ENCODE peak calls at places on chromosomes 3 and 15, in six cellular contexts. One of them, this sample, is unnamed.
A peak's percentile ranks its signal among the peaks of the same experiment; 100 is the strongest.

GRCh38 chr15:74642724-74643367 is 27.2 kb downstream of the CLK3 start:
- DNase-seq in GM12878: no peak
- DNase-seq in HCT116: no peak
- DNase-seq in SK-N-SH: no peak
- DNase-seq in HepG2: no peak
- DNase-seq in H1: no peak
- DNase-seq in this sample: peak; percentile 62

GRCh38 chr15:90487186-90487585 is 42.5 kb upstream of the CRTC3 start:
- DNase-seq in H1: no peak
- DNase-seq in GM12878: no peak
- DNase-seq in SK-N-SH: no peak
- DNase-seq in HCT116: no peak
- DNase-seq in HepG2: no peak
- DNase-seq in this sample: no peak

GRCh38 chr3:149599236-149599635 is 58.6 kb downstream of the WWTR1 start:
- DNase-seq in SK-N-SH: no peak
- DNase-seq in H1: no peak
- DNase-seq in HCT116: no peak
- DNase-seq in HepG2: peak; percentile 87
- DNase-seq in GM12878: no peak
- DNase-seq in this sample: no peak

GRCh38 chr3:127722104-127722784 is 49.5 kb downstream of the ABTB1 start:
- DNase-seq in H1: no peak
- DNase-seq in HepG2: no peak
- DNase-seq in HCT116: no peak
- DNase-seq in SK-N-SH: no peak
- DNase-seq in GM12878: no peak
- DNase-seq in this sample: peak; percentile 33

GRCh38 chr15:66172339-66172980 is 81.1 kb downstream of the MEGF11 start:
- DNase-seq in SK-N-SH: no peak
- DNase-seq in GM12878: no peak
- DNase-seq in H1: no peak
- DNase-seq in HepG2: no peak
- DNase-seq in HCT116: no peak
- DNase-seq in this sample: no peak

GRCh38 chr3:132399054-132399929 is 18.0 kb upstream of the DNAJC13 start:
- DNase-seq in H1: no peak
- DNase-seq in HepG2: peak; percentile 23
- DNase-seq in SK-N-SH: peak; percentile 76
- DNase-seq in GM12878: no peak
- DNase-seq in HCT116: peak; percentile 48
- DNase-seq in this sample: peak; percentile 82

GRCh38 chr3:127709320-127710060 is 36.7 kb downstream of the ABTB1 start:
- DNase-seq in H1: no peak
- DNase-seq in GM12878: no peak
- DNase-seq in SK-N-SH: no peak
- DNase-seq in HepG2: no peak
- DNase-seq in HCT116: no peak
- DNase-seq in this sample: no peak

GRCh38 chr15:48603922-48604321 is 41.6 kb downstream of the FBN1 start:
- DNase-seq in HepG2: no peak
- DNase-seq in GM12878: no peak
- DNase-seq in H1: no peak
- DNase-seq in HCT116: no peak
- DNase-seq in SK-N-SH: no peak
- DNase-seq in this sample: no peak

GRCh38 chr15:36885709-36886108 is 214.6 kb downstream of the MEIS2 start:
- DNase-seq in SK-N-SH: no peak
- DNase-seq in H1: no peak
- DNase-seq in HepG2: no peak
- DNase-seq in HCT116: no peak
- DNase-seq in GM12878: no peak
- DNase-seq in this sample: no peak

GRCh38 chr15:90887037-90887481 is 2.8 kb downstream of the FES start:
- DNase-seq in HCT116: no peak
- DNase-seq in SK-N-SH: no peak
- DNase-seq in H1: no peak
- DNase-seq in HepG2: no peak
- DNase-seq in GM12878: no peak
- DNase-seq in this sample: no peak

GRCh38 chr3:22129101-22129500 is 378.1 kb upstream of the ZNF385D start:
- DNase-seq in H1: no peak
- DNase-seq in SK-N-SH: no peak
- DNase-seq in GM12878: no peak
- DNase-seq in HCT116: no peak
- DNase-seq in HepG2: no peak
- DNase-seq in this sample: no peak

GRCh38 chr3:124882749-124883148 is 4.4 kb downstream of the ITGB5 start:
- DNase-seq in GM12878: no peak
- DNase-seq in H1: no peak
- DNase-seq in HepG2: no peak
- DNase-seq in SK-N-SH: no peak
- DNase-seq in HCT116: no peak
- DNase-seq in this sample: peak; percentile 42

GRCh38 chr3:124877617-124878016 is 9.5 kb downstream of the ITGB5 start:
- DNase-seq in SK-N-SH: no peak
- DNase-seq in HCT116: no peak
- DNase-seq in GM12878: no peak
- DNase-seq in HepG2: peak; percentile 41
- DNase-seq in H1: no peak
- DNase-seq in this sample: no peak

GRCh38 chr3:124878561-124879394 is 8.4 kb downstream of the ITGB5 start:
- DNase-seq in HepG2: peak; percentile 93
- DNase-seq in HCT116: peak; percentile 89
- DNase-seq in GM12878: no peak
- DNase-seq in H1: no peak
- DNase-seq in SK-N-SH: no peak
- DNase-seq in this sample: no peak

GRCh38 chr3:124881976-124882697 is 5.0 kb downstream of the ITGB5 start:
- DNase-seq in HepG2: no peak
- DNase-seq in GM12878: no peak
- DNase-seq in H1: no peak
- DNase-seq in SK-N-SH: no peak
- DNase-seq in HCT116: no peak
- DNase-seq in this sample: no peak

GRCh38 chr3:124879395-124879723 is 7.8 kb downstream of the ITGB5 start:
- DNase-seq in HCT116: no peak
- DNase-seq in H1: no peak
- DNase-seq in HepG2: no peak
- DNase-seq in SK-N-SH: no peak
- DNase-seq in GM12878: no peak
- DNase-seq in this sample: no peak
- H3K4me3 ChIP-seq in HCT116: peak overlapping the region; percentile 35
- H3K4me3 ChIP-seq in H1: no peak overlapping the region
- H3K4me3 ChIP-seq in HepG2: peak overlapping the region; percentile 9
- H3K4me3 ChIP-seq in SK-N-SH: no peak overlapping the region
- H3K4me3 ChIP-seq in GM12878: no peak overlapping the region
- H3K4me3 ChIP-seq in this sample: no peak overlapping the region

GRCh38 chr3:194768586-194768985 is 82.9 kb downstream of the FAM43A start:
- DNase-seq in HCT116: no peak
- DNase-seq in HepG2: no peak
- DNase-seq in H1: no peak
- DNase-seq in SK-N-SH: no peak
- DNase-seq in GM12878: no peak
- DNase-seq in this sample: no peak

GRCh38 chr3:194766845-194767244 is 81.2 kb downstream of the FAM43A start:
- DNase-seq in HepG2: no peak
- DNase-seq in GM12878: no peak
- DNase-seq in SK-N-SH: no peak
- DNase-seq in H1: no peak
- DNase-seq in HCT116: no peak
- DNase-seq in this sample: no peak

GRCh38 chr3:194767430-194768207 is 81.9 kb downstream of the FAM43A start:
- DNase-seq in HCT116: no peak
- DNase-seq in H1: no peak
- DNase-seq in SK-N-SH: no peak
- DNase-seq in HepG2: no peak
- DNase-seq in GM12878: no peak
- DNase-seq in this sample: no peak

GRCh38 chr3:194772241-194773000 is 86.7 kb downstream of the FAM43A start:
- DNase-seq in HCT116: no peak
- DNase-seq in H1: no peak
- DNase-seq in GM12878: no peak
- DNase-seq in HepG2: no peak
- DNase-seq in SK-N-SH: no peak
- DNase-seq in this sample: no peak

GRCh38 chr3:194769020-194769643 is 83.4 kb downstream of the FAM43A start:
- DNase-seq in HepG2: peak; percentile 92
- DNase-seq in SK-N-SH: peak; percentile 92
- DNase-seq in H1: peak; percentile 85
- DNase-seq in GM12878: peak; percentile 86
- DNase-seq in HCT116: peak; percentile 97
- DNase-seq in this sample: peak; percentile 99
- TF ChIP-seq POLR2AphosphoS5 in HepG2: no peak
- TF ChIP-seq POLR2AphosphoS5 in SK-N-SH: no peak
- TF ChIP-seq POLR2AphosphoS5 in H1: no peak
- TF ChIP-seq POLR2AphosphoS5 in GM12878: no peak
- TF ChIP-seq POLR2AphosphoS5 in HCT116: peak; percentile 83
- TF ChIP-seq POLR2AphosphoS5 in this sample: peak; percentile 71

DNA sequence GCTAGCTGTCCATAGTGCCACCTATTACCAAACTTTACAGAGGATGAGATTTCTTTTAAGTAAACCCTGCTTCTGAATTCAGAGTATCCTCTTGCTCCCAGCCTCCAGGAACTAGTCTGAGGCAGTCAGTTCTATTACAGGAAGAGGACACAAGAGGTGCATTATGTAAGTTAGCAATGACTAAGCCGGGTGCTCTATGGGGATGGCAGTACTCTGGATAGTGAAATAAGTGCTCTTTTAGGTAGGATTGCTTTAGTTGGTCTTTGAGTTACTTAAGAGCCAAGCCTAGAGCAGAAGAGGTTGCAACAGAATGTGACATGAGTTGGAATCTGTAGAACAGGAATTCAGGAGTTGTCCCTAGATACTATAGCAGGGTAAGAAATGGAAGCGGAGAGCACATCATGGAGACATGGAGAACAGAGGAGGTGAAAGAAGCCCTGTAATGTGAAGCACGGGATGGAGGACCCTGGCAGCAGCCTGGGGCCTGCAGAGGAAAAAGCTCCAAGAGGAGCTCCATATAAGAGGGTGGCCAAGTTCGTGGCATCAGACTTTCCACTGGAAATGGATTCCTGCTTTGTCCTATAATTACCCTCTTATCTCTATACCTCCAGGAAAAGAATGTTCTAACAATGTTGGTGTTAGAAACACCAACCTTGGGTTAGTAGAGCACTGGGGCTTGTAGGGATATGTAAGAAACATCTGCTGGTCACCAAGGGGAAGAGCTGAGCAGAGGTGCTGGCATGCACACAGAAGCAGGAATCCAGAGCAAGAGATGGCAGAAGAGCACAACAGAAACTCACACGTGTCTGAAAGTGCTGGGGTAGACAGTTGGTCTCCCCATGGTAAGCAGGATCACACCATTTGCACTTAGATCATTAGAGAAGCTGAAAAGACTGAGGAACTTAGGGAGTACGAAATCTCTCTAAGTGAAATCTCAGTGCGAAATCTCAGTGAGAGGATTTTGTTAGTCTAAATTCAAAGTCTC is 851.1 kb downstream of the FHIT start:
- DNase-seq in HCT116: no peak
- DNase-seq in H1: no peak
- DNase-seq in HepG2: no peak
- DNase-seq in SK-N-SH: no peak
- DNase-seq in GM12878: no peak
- DNase-seq in this sample: no peak
- H2AFZ ChIP-seq in HCT116: no peak overlapping the region
- H2AFZ ChIP-seq in H1: no peak overlapping the region
- H2AFZ ChIP-seq in HepG2: no peak overlapping the region
- H2AFZ ChIP-seq in SK-N-SH: no peak overlapping the region
- H2AFZ ChIP-seq in GM12878: no peak overlapping the region
- H2AFZ ChIP-seq in this sample: no peak overlapping the region

GRCh38 chr3:156552973-156553372 is 1.9 kb downstream of the SSR3 start:
- DNase-seq in GM12878: no peak
- DNase-seq in HepG2: no peak
- DNase-seq in SK-N-SH: no peak
- DNase-seq in HCT116: no peak
- DNase-seq in H1: no peak
- DNase-seq in this sample: no peak
- H3K4me3 ChIP-seq in GM12878: peak overlapping the region; percentile 92
- H3K4me3 ChIP-seq in HepG2: peak overlapping the region; percentile 100
- H3K4me3 ChIP-seq in SK-N-SH: peak overlapping the region; percentile 94
- H3K4me3 ChIP-seq in HCT116: no peak overlapping the region
- H3K4me3 ChIP-seq in H1: no peak overlapping the region
- H3K4me3 ChIP-seq in this sample: peak overlapping the region; percentile 94

GRCh38 chr15:80912673-80913072 is 76.9 kb downstream of the MESD start:
- DNase-seq in SK-N-SH: no peak
- DNase-seq in HepG2: no peak
- DNase-seq in GM12878: no peak
- DNase-seq in H1: no peak
- DNase-seq in HCT116: no peak
- DNase-seq in this sample: no peak

GRCh38 chr15:80916056-80916455 is 73.6 kb downstream of the MESD start:
- DNase-seq in H1: no peak
- DNase-seq in SK-N-SH: no peak
- DNase-seq in GM12878: no peak
- DNase-seq in HCT116: no peak
- DNase-seq in HepG2: no peak
- DNase-seq in this sample: no peak

GRCh38 chr15:80911821-80912220 is 77.8 kb downstream of the MESD start:
- DNase-seq in SK-N-SH: no peak
- DNase-seq in H1: no peak
- DNase-seq in GM12878: no peak
- DNase-seq in HepG2: no peak
- DNase-seq in HCT116: no peak
- DNase-seq in this sample: no peak

GRCh38 chr15:80915462-80915861 is 74.2 kb downstream of the MESD start:
- DNase-seq in SK-N-SH: no peak
- DNase-seq in HCT116: no peak
- DNase-seq in HepG2: no peak
- DNase-seq in H1: peak; percentile 58
- DNase-seq in GM12878: no peak
- DNase-seq in this sample: peak; percentile 88

GRCh38 chr15:80913541-80913940 is 76.1 kb downstream of the MESD start:
- DNase-seq in HCT116: no peak
- DNase-seq in H1: no peak
- DNase-seq in GM12878: no peak
- DNase-seq in HepG2: peak; percentile 68
- DNase-seq in SK-N-SH: no peak
- DNase-seq in this sample: no peak
- TF ChIP-seq POLR2AphosphoS5 in HCT116: no peak
- TF ChIP-seq POLR2AphosphoS5 in H1: no peak
- TF ChIP-seq POLR2AphosphoS5 in GM12878: no peak
- TF ChIP-seq POLR2AphosphoS5 in HepG2: no peak
- TF ChIP-seq POLR2AphosphoS5 in SK-N-SH: no peak
- TF ChIP-seq POLR2AphosphoS5 in this sample: no peak

GRCh38 chr3:176914764-176915163 is 282.5 kb downstream of the TBL1XR1 start:
- DNase-seq in HepG2: no peak
- DNase-seq in HCT116: no peak
- DNase-seq in H1: no peak
- DNase-seq in GM12878: no peak
- DNase-seq in SK-N-SH: no peak
- DNase-seq in this sample: no peak

GRCh38 chr3:176920806-176921205 is 276.5 kb downstream of the TBL1XR1 start:
- DNase-seq in SK-N-SH: no peak
- DNase-seq in GM12878: no peak
- DNase-seq in HCT116: no peak
- DNase-seq in H1: no peak
- DNase-seq in HepG2: peak; percentile 53
- DNase-seq in this sample: no peak

GRCh38 chr3:176919836-176920760 is 277.2 kb downstream of the TBL1XR1 start:
- DNase-seq in SK-N-SH: no peak
- DNase-seq in GM12878: no peak
- DNase-seq in HCT116: no peak
- DNase-seq in HepG2: peak; percentile 18
- DNase-seq in H1: no peak
- DNase-seq in this sample: no peak

GRCh38 chr3:176916777-176917176 is 280.5 kb downstream of the TBL1XR1 start:
- DNase-seq in HCT116: peak; percentile 75
- DNase-seq in SK-N-SH: no peak
- DNase-seq in HepG2: no peak
- DNase-seq in GM12878: no peak
- DNase-seq in H1: peak; percentile 54
- DNase-seq in this sample: peak; percentile 97
- H2AFZ ChIP-seq in HCT116: peak overlapping the region; percentile 95
- H2AFZ ChIP-seq in SK-N-SH: no peak overlapping the region
- H2AFZ ChIP-seq in HepG2: no peak overlapping the region
- H2AFZ ChIP-seq in GM12878: no peak overlapping the region
- H2AFZ ChIP-seq in H1: peak overlapping the region; percentile 70
- H2AFZ ChIP-seq in this sample: peak overlapping the region; percentile 8

This sample was measured in GM23338.